ENCODE peak calls at places on chromosome 15, in nine cellular contexts. I, V, O, W, Z, F, X, K and D are unnamed samples.

GRCh38 chr15:74598126-74598842 is 17.4 kb upstream of the CLK3 start:
- DNase-seq in I (peak), V (peak), O (peak), W (peak), Z (peak), F (no peak), X (peak), K (peak), D (peak)

GRCh38 chr15:65655026-65655425 is 33.3 kb downstream of the SLC24A1 start:
- DNase-seq in I (no peak), V (no peak), O (no peak), W (no peak), Z (no peak), F (no peak), X (no peak), K (no peak), D (no peak)

GRCh38 chr15:95684693-95685115 is 645.8 kb upstream of the NR2F2 start:
- DNase-seq in I (no peak), V (no peak), O (no peak), W (peak), Z (peak), F (no peak), X (no peak), K (no peak), D (peak)

GRCh38 chr15:67025719-67026118 is 39.7 kb upstream of the SMAD3 start:
- DNase-seq in I (no peak), V (peak), O (no peak), W (peak), Z (no peak), F (no peak), X (peak), K (no peak), D (peak)

GRCh38 chr15:54580643-54581042 is 602.4 kb downstream of the UNC13C start:
- DNase-seq in I (no peak), V (no peak), O (no peak), W (no peak), Z (no peak), F (no peak), X (no peak), K (no peak), D (no peak)

GRCh38 chr15:66252411-66253295 is 897 bp downstream of the MEGF11 start:
- DNase-seq in I (peak), V (peak), O (peak), W (peak), Z (no peak), F (no peak), X (peak), K (peak), D (peak)

GRCh38 chr15:73190189-73190601 is 137.9 kb downstream of the NEO1 start:
- DNase-seq in I (no peak), V (peak), O (no peak), W (no peak), Z (no peak), F (no peak), X (no peak), K (no peak), D (no peak)

GRCh38 chr15:31042731-31043130 is 51.3 kb upstream of the MTMR10 start:
- DNase-seq in I (no peak), V (no peak), O (no peak), W (no peak), Z (no peak), F (no peak), X (no peak), K (no peak), D (no peak)

GRCh38 chr15:90624278-90624930 is 92.7 kb upstream of the BLM start:
- DNase-seq in I (no peak), V (no peak), O (no peak), W (no peak), Z (no peak), F (no peak), X (no peak), K (no peak), D (no peak)

GRCh38 chr15:62306851-62307504 is 141.9 kb upstream of the C2CD4B start:
- DNase-seq in I (peak), V (peak), O (no peak), W (peak), Z (peak), F (no peak), X (peak), K (peak), D (peak)

GRCh38 chr15:58520464-58520863 is 88.7 kb downstream of the LIPC start:
- DNase-seq in I (no peak), V (no peak), O (no peak), W (no peak), Z (no peak), F (no peak), X (no peak), K (no peak), D (no peak)

GRCh38 chr15:47844437-47844836 is 127.1 kb downstream of the SEMA6D start:
- DNase-seq in I (no peak), V (no peak), O (no peak), W (no peak), Z (no peak), F (no peak), X (no peak), K (no peak), D (no peak)

GRCh38 chr15:76199106-76200082 is 111.9 kb downstream of the ETFA start:
- DNase-seq in I (no peak), V (no peak), O (no peak), W (no peak), Z (no peak), F (no peak), X (peak), K (no peak), D (peak)

GRCh38 chr15:72836676-72837325 is 53.2 kb upstream of the ADPGK start:
- DNase-seq in I (no peak), V (no peak), O (no peak), W (no peak), Z (no peak), F (no peak), X (no peak), K (no peak), D (no peak)

GRCh38 chr15:64048766-64049165 is 2.5 kb upstream of the DAPK2 start:
- DNase-seq in I (no peak), V (no peak), O (no peak), W (no peak), Z (no peak), F (no peak), X (no peak), K (no peak), D (no peak)

GRCh38 chr15:100242989-100243388 is 98.8 kb downstream of the ADAMTS17 start:
- DNase-seq in I (no peak), V (no peak), O (no peak), W (no peak), Z (no peak), F (no peak), X (no peak), K (no peak), D (no peak)